ENCODE peak calls at places on chromosomes 13 and 19, in four cellular contexts. W is lower leg skin, B is MM.1S, R is AG10803. M is an unnamed sample.

GRCh38 chr13:20960663-20961309 is 58.2 kb upstream of the XPO4 start:
- DNase-seq in W (no peak), B (no peak), R (no peak), M (no peak)

GRCh38 chr19:2561895-2562294 is 86.0 kb downstream of the GADD45B start:
- DNase-seq in W (no peak), B (peak), R (no peak), M (no peak)

GRCh38 chr19:5967994-5968430 is 9.9 kb downstream of the RANBP3 start:
- DNase-seq in W (peak), B (peak), R (peak), M (peak)

GRCh38 chr19:17049711-17050280 is 23.2 kb upstream of the CPAMD8 start:
- DNase-seq in W (no peak), B (no peak), R (peak), M (peak)

GRCh38 chr19:39032164-39032918 is at the start of gene FBXO27:
- DNase-seq in W (peak), B (no peak), R (no peak), M (no peak)

GRCh38 chr19:34351382-34351802 is 13.6 kb upstream of the GPI start:
- DNase-seq in W (no peak), B (no peak), R (no peak), M (no peak)

GRCh38 chr13:24108615-24108965 is 51.9 kb upstream of the SPATA13 start:
- DNase-seq in W (no peak), B (no peak), R (no peak), M (no peak)

GRCh38 chr13:113970810-113971470 is 2.9 kb downstream of the C13orf46 start:
- DNase-seq in W (peak), B (no peak), R (peak), M (no peak)

GRCh38 chr13:38570706-38571105 is 116.2 kb upstream of the FREM2 start:
- DNase-seq in W (no peak), B (no peak), R (no peak), M (no peak)

GRCh38 chr13:50082426-50083283 is 67.4 kb downstream of the KCNRG start:
- DNase-seq in W (peak), B (peak), R (peak), M (peak)

GRCh38 chr13:49627831-49628652 is at the start of gene ARL11:
- DNase-seq in W (peak), B (peak), R (no peak), M (no peak)

GRCh38 chr19:11242864-11243797 is 3.7 kb downstream of the ANGPTL8 start:
- DNase-seq in W (peak), B (peak), R (peak), M (peak)

GRCh38 chr13:36447501-36447900 is 15.2 kb downstream of the CCNA1 start:
- DNase-seq in W (no peak), B (no peak), R (peak), M (no peak)

GRCh38 chr13:73141292-73141771 is 82.5 kb downstream of the KLF5 start:
- DNase-seq in W (no peak), B (no peak), R (no peak), M (no peak)

GRCh38 chr13:106865706-106866288 is 297.9 kb upstream of the ARGLU1 start:
- DNase-seq in W (no peak), B (no peak), R (no peak), M (no peak)

GRCh38 chr13:111658150-111659100 is 338.0 kb downstream of the TEX29 start:
- DNase-seq in W (no peak), B (no peak), R (no peak), M (no peak)

GRCh38 chr19:28960986-28961705 is 251.8 kb downstream of the UQCRFS1 start:
- DNase-seq in W (no peak), B (no peak), R (peak), M (peak)

GRCh38 chr19:48629599-48630288 is 7.4 kb downstream of the DBP start:
- DNase-seq in W (no peak), B (no peak), R (no peak), M (no peak)

GRCh38 chr13:100434010-100434763 is 154.4 kb downstream of the GGACT start:
- DNase-seq in W (no peak), B (no peak), R (peak), M (peak)

GRCh38 chr19:1970806-1971502 is 30.0 kb downstream of the CSNK1G2 start:
- DNase-seq in W (no peak), B (no peak), R (no peak), M (no peak)

GRCh38 chr13:87123987-87124784 is 547.0 kb upstream of the SLITRK5 start:
- DNase-seq in W (peak), B (no peak), R (peak), M (peak)

GRCh38 chr13:113105032-113105993 is at the start of gene F7:
- DNase-seq in W (no peak), B (no peak), R (peak), M (peak)

GRCh38 chr19:11535792-11536595 is 2.7 kb upstream of the CNN1 start:
- DNase-seq in W (peak), B (peak), R (peak), M (peak)

GRCh38 chr13:103287659-103288058 is 221.4 kb upstream of the SLC10A2 start:
- DNase-seq in W (no peak), B (no peak), R (no peak), M (no peak)

GRCh38 chr19:42081584-42082258 is 5.8 kb downstream of the ZNF574 start:
- DNase-seq in W (no peak), B (peak), R (peak), M (peak)

GRCh38 chr19:48874309-48875135 is 2.3 kb downstream of the PPP1R15A start:
- DNase-seq in W (no peak), B (peak), R (peak), M (peak)

GRCh38 chr19:46637224-46637623 is 1.2 kb upstream of the GNG8 start:
- DNase-seq in W (no peak), B (no peak), R (no peak), M (no peak)

GRCh38 chr13:49453465-49453864 is 9.4 kb downstream of the SETDB2 start:
- DNase-seq in W (no peak), B (no peak), R (no peak), M (no peak)

GRCh38 chr19:10424011-10424637 is 3.8 kb downstream of the PDE4A start:
- DNase-seq in W (no peak), B (peak), R (peak), M (peak)

GRCh38 chr13:50014404-50014803 is 840 bp upstream of the KCNRG start:
- DNase-seq in W (no peak), B (no peak), R (no peak), M (no peak)

GRCh38 chr19:35592226-35592625 is 6.3 kb downstream of the PMIS2 start:
- DNase-seq in W (no peak), B (no peak), R (peak), M (no peak)

GRCh38 chr19:30163663-30164062 is 208.5 kb upstream of the ZNF536 start:
- DNase-seq in W (no peak), B (no peak), R (no peak), M (no peak)

DNA sequence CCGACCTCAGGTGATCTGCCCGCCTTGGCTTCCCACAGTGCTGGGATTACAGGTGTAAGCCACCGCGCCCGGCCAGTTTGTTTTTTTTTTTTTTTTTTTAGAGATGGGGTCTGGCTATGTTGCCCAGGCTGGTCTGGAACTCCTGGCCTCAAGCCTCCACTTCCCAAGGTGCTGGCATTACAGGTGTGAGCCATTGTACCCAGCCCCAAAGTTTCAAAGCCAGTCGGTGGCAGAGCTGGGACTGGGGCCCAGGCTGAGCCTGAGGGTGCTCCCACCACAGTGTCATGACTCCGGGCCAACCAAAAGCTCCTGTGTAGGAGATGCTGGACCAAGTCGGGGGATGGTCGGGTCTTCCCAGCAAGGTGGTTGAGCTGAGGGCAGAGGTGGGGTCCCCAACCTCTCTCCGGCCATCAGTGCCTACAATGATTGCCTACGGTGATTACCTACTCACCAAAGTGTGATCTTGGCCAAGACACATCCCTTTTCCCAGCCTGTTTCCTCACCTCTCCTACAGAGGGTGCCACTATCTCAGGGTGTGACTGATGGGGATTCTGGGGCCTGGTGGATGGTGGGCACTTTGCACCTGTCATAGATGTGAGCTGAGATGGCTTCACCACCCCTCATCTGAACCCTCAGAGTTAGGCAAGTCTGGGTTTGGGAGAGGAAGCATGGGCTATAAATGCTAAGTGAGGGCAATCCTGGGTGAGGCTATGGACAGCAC is 5.9 kb upstream of the SAMD1 start:
- DNase-seq in W (no peak), B (no peak), R (no peak), M (no peak)
- TF ChIP-seq CTCF in W (no peak), B (no peak), R (peak), M (no peak)

GRCh38 chr19:883661-884211 is 9.3 kb downstream of the MED16 start:
- DNase-seq in W (no peak), B (no peak), R (no peak), M (no peak)
- TF ChIP-seq CTCF in W (no peak), B (no peak), R (no peak), M (no peak)

DNA sequence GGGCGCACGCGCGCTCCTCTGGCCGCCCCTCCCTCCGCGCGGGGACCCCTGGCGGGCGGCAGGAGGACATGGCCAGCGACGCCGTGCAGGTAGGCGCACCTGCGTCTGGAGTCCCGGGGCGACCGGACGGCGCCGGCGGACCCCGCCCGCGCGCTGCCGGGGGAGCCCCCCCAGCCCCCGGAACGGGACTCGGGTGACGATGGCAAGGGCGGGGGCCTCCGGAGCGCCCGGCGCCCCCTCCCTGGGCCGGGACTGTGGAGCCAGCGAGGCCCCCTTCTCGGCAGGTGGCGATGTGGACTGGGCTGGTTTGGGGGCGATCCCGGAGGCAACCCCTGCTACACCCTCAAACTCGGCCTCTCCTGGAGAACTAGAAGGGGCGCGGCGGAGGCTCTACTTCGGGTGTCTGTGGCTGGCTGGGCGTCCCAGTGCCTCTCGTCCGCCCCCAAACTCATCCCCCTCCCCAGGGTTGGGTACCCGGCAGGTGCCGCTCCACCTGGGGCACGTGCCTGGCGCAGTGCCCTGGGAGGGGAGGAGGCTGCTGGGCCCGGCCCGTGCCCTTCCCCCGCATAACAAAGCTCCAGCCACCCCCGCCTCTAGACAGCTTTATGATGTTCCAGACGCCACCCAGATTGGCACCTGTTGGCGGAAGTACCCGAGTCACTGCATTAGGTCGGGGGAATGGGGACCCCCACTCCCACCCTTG is 499 bp downstream of the PKN1 start:
- DNase-seq in W (no peak), B (peak), R (no peak), M (no peak)
- TF ChIP-seq CTCF in W (no peak), B (no peak), R (no peak), M (no peak)

GRCh38 chr19:50206191-50206590 is 2.8 kb downstream of the MYH14 start:
- DNase-seq in W (no peak), B (no peak), R (no peak), M (no peak)

GRCh38 chr19:50204081-50204428 is 633 bp downstream of the MYH14 start:
- DNase-seq in W (no peak), B (no peak), R (no peak), M (no peak)

GRCh38 chr19:50207730-50208129 is 4.3 kb downstream of the MYH14 start:
- DNase-seq in W (no peak), B (no peak), R (no peak), M (no peak)

GRCh38 chr19:50204811-50205675 is 1.6 kb downstream of the MYH14 start:
- DNase-seq in W (peak), B (no peak), R (no peak), M (no peak)

GRCh38 chr19:50205681-50206138 is 2.3 kb downstream of the MYH14 start:
- DNase-seq in W (peak), B (no peak), R (no peak), M (no peak)
- TF ChIP-seq CTCF in W (no peak), B (no peak), R (no peak), M (no peak)

GRCh38 chr19:53812335-53812734 is 11.8 kb downstream of the NLRP12 start:
- DNase-seq in W (no peak), B (no peak), R (no peak), M (no peak)

GRCh38 chr19:53810187-53810546 is 13.9 kb downstream of the NLRP12 start:
- DNase-seq in W (no peak), B (no peak), R (no peak), M (no peak)

GRCh38 chr19:53810891-53811290 is 13.2 kb downstream of the NLRP12 start:
- DNase-seq in W (no peak), B (no peak), R (no peak), M (no peak)

GRCh38 chr19:53809518-53810186 is 14.5 kb downstream of the NLRP12 start:
- DNase-seq in W (no peak), B (no peak), R (no peak), M (no peak)

GRCh38 chr19:53808710-53809125 is 15.4 kb downstream of the NLRP12 start:
- DNase-seq in W (no peak), B (no peak), R (peak), M (peak)
- TF ChIP-seq CTCF in W (no peak), B (no peak), R (peak), M (peak)

M was measured in HFFc6.